ENCODE peak calls at places on chromosomes 4 and X, in ten cellular contexts. One of them, this sample, is unnamed. For H3K36me3, the result is how much of the 10 kb centered on the place peaks cover.

GRCh38 chr4:169117591-169118081 is 107.6 kb upstream of the CBR4 start:
- DNase-seq in keratinocyte: no peak
- DNase-seq in uterus: no peak
- DNase-seq in Panc1: no peak
- DNase-seq in brain microvascular endothelial cell: peak
- DNase-seq in IMR-90: peak
- DNase-seq in Peyer's patch: no peak
- DNase-seq in ascending aorta: peak
- DNase-seq in pancreas: no peak
- DNase-seq in heart right ventricle: no peak
- DNase-seq in this sample: peak

GRCh38 chr4:149203256-149204001 is 612.2 kb downstream of the IQCM start:
- DNase-seq in keratinocyte: no peak
- DNase-seq in brain microvascular endothelial cell: peak
- DNase-seq in pancreas: no peak
- DNase-seq in heart right ventricle: peak
- DNase-seq in Peyer's patch: no peak
- DNase-seq in uterus: no peak
- DNase-seq in IMR-90: peak
- DNase-seq in ascending aorta: no peak
- DNase-seq in Panc1: no peak
- DNase-seq in this sample: no peak

GRCh38 chr4:64516176-64516575 is 106.9 kb upstream of the TECRL start:
- DNase-seq in keratinocyte: no peak
- DNase-seq in brain microvascular endothelial cell: no peak
- DNase-seq in uterus: no peak
- DNase-seq in Peyer's patch: no peak
- DNase-seq in pancreas: no peak
- DNase-seq in IMR-90: no peak
- DNase-seq in Panc1: no peak
- DNase-seq in heart right ventricle: no peak
- DNase-seq in ascending aorta: no peak
- DNase-seq in this sample: no peak

GRCh38 chr4:7964890-7965662 is 25.4 kb upstream of the AFAP1 start:
- DNase-seq in keratinocyte: no peak
- DNase-seq in pancreas: no peak
- DNase-seq in Panc1: no peak
- DNase-seq in ascending aorta: no peak
- DNase-seq in IMR-90: peak
- DNase-seq in heart right ventricle: peak
- DNase-seq in uterus: peak
- DNase-seq in brain microvascular endothelial cell: no peak
- DNase-seq in Peyer's patch: no peak
- DNase-seq in this sample: no peak

GRCh38 chrX:13489451-13489850 is 80.0 kb upstream of the EGFL6 start:
- DNase-seq in ascending aorta: peak
- DNase-seq in brain microvascular endothelial cell: peak
- DNase-seq in Peyer's patch: no peak
- DNase-seq in Panc1: no peak
- DNase-seq in pancreas: no peak
- DNase-seq in keratinocyte: peak
- DNase-seq in IMR-90: peak
- DNase-seq in uterus: peak
- DNase-seq in heart right ventricle: peak
- DNase-seq in this sample: peak

GRCh38 chrX:41478397-41478911 is 31.3 kb downstream of the NYX start:
- DNase-seq in ascending aorta: no peak
- DNase-seq in Peyer's patch: no peak
- DNase-seq in IMR-90: no peak
- DNase-seq in Panc1: no peak
- DNase-seq in uterus: no peak
- DNase-seq in heart right ventricle: no peak
- DNase-seq in pancreas: no peak
- DNase-seq in brain microvascular endothelial cell: no peak
- DNase-seq in keratinocyte: no peak
- DNase-seq in this sample: no peak

GRCh38 chr4:15320116-15320515 is 107.7 kb upstream of the C1QTNF7 start:
- DNase-seq in uterus: no peak
- DNase-seq in pancreas: no peak
- DNase-seq in ascending aorta: no peak
- DNase-seq in Panc1: no peak
- DNase-seq in Peyer's patch: no peak
- DNase-seq in keratinocyte: no peak
- DNase-seq in brain microvascular endothelial cell: no peak
- DNase-seq in heart right ventricle: no peak
- DNase-seq in IMR-90: no peak
- DNase-seq in this sample: peak

GRCh38 chrX:46941341-46941740 is 29.1 kb downstream of the JADE3 start:
- DNase-seq in brain microvascular endothelial cell: no peak
- DNase-seq in pancreas: no peak
- DNase-seq in Peyer's patch: no peak
- DNase-seq in IMR-90: no peak
- DNase-seq in keratinocyte: no peak
- DNase-seq in ascending aorta: no peak
- DNase-seq in heart right ventricle: no peak
- DNase-seq in uterus: no peak
- DNase-seq in Panc1: no peak
- DNase-seq in this sample: no peak

GRCh38 chr4:149790172-149790907 is 25.3 kb downstream of the IQCM start:
- DNase-seq in IMR-90: no peak
- DNase-seq in uterus: no peak
- DNase-seq in Panc1: no peak
- DNase-seq in heart right ventricle: no peak
- DNase-seq in pancreas: no peak
- DNase-seq in ascending aorta: no peak
- DNase-seq in brain microvascular endothelial cell: no peak
- DNase-seq in Peyer's patch: no peak
- DNase-seq in keratinocyte: no peak
- DNase-seq in this sample: peak

GRCh38 chrX:107674480-107675364 is 46.4 kb downstream of the PRPS1 start:
- DNase-seq in keratinocyte: no peak
- DNase-seq in IMR-90: no peak
- DNase-seq in brain microvascular endothelial cell: peak
- DNase-seq in heart right ventricle: peak
- DNase-seq in pancreas: no peak
- DNase-seq in uterus: peak
- DNase-seq in Panc1: no peak
- DNase-seq in ascending aorta: peak
- DNase-seq in Peyer's patch: peak
- DNase-seq in this sample: peak

GRCh38 chr4:88352062-88352461 is 26.6 kb upstream of the HERC6 start:
- DNase-seq in Panc1: no peak
- DNase-seq in keratinocyte: no peak
- DNase-seq in IMR-90: peak
- DNase-seq in Peyer's patch: no peak
- DNase-seq in heart right ventricle: no peak
- DNase-seq in pancreas: no peak
- DNase-seq in brain microvascular endothelial cell: peak
- DNase-seq in uterus: no peak
- DNase-seq in ascending aorta: no peak
- DNase-seq in this sample: peak

GRCh38 chr4:76622126-76622525 is 187.1 kb downstream of the SHROOM3 start:
- DNase-seq in ascending aorta: no peak
- DNase-seq in keratinocyte: no peak
- DNase-seq in heart right ventricle: no peak
- DNase-seq in brain microvascular endothelial cell: no peak
- DNase-seq in IMR-90: peak
- DNase-seq in pancreas: no peak
- DNase-seq in uterus: no peak
- DNase-seq in Peyer's patch: no peak
- DNase-seq in Panc1: no peak
- DNase-seq in this sample: no peak

GRCh38 chr4:52376107-52376704 is 282.9 kb downstream of the USP46 start:
- DNase-seq in pancreas: no peak
- DNase-seq in uterus: peak
- DNase-seq in heart right ventricle: no peak
- DNase-seq in brain microvascular endothelial cell: peak
- DNase-seq in IMR-90: peak
- DNase-seq in Peyer's patch: no peak
- DNase-seq in keratinocyte: no peak
- DNase-seq in Panc1: peak
- DNase-seq in ascending aorta: no peak
- DNase-seq in this sample: no peak

GRCh38 chrX:95318882-95319281 is 1365.8 kb upstream of the DIAPH2 start:
- DNase-seq in brain microvascular endothelial cell: no peak
- DNase-seq in Peyer's patch: no peak
- DNase-seq in pancreas: no peak
- DNase-seq in keratinocyte: no peak
- DNase-seq in ascending aorta: no peak
- DNase-seq in Panc1: no peak
- DNase-seq in uterus: no peak
- DNase-seq in IMR-90: no peak
- DNase-seq in heart right ventricle: no peak
- DNase-seq in this sample: no peak

GRCh38 chr4:155704841-155705404 is 38.3 kb downstream of the GUCY1A1 start:
- DNase-seq in heart right ventricle: no peak
- DNase-seq in Peyer's patch: no peak
- DNase-seq in IMR-90: no peak
- DNase-seq in uterus: no peak
- DNase-seq in ascending aorta: no peak
- DNase-seq in brain microvascular endothelial cell: no peak
- DNase-seq in Panc1: no peak
- DNase-seq in pancreas: no peak
- DNase-seq in keratinocyte: no peak
- DNase-seq in this sample: no peak

GRCh38 chr4:148162554-148162953 is 279.7 kb downstream of the NR3C2 start:
- DNase-seq in IMR-90: no peak
- DNase-seq in uterus: no peak
- DNase-seq in pancreas: no peak
- DNase-seq in keratinocyte: no peak
- DNase-seq in Panc1: no peak
- DNase-seq in ascending aorta: no peak
- DNase-seq in Peyer's patch: no peak
- DNase-seq in brain microvascular endothelial cell: no peak
- DNase-seq in heart right ventricle: no peak
- DNase-seq in this sample: no peak

GRCh38 chr4:148163011-148163410 is 279.2 kb downstream of the NR3C2 start:
- DNase-seq in ascending aorta: no peak
- DNase-seq in keratinocyte: no peak
- DNase-seq in brain microvascular endothelial cell: no peak
- DNase-seq in heart right ventricle: no peak
- DNase-seq in uterus: no peak
- DNase-seq in IMR-90: no peak
- DNase-seq in Peyer's patch: no peak
- DNase-seq in Panc1: no peak
- DNase-seq in pancreas: no peak
- DNase-seq in this sample: no peak

GRCh38 chr4:148164529-148164928 is 277.7 kb downstream of the NR3C2 start:
- DNase-seq in IMR-90: no peak
- DNase-seq in Panc1: no peak
- DNase-seq in brain microvascular endothelial cell: no peak
- DNase-seq in heart right ventricle: no peak
- DNase-seq in ascending aorta: no peak
- DNase-seq in Peyer's patch: no peak
- DNase-seq in uterus: no peak
- DNase-seq in keratinocyte: no peak
- DNase-seq in pancreas: no peak
- DNase-seq in this sample: no peak

GRCh38 chr4:148161601-148162000 is 280.6 kb downstream of the NR3C2 start:
- DNase-seq in IMR-90: no peak
- DNase-seq in keratinocyte: no peak
- DNase-seq in Panc1: no peak
- DNase-seq in ascending aorta: no peak
- DNase-seq in heart right ventricle: no peak
- DNase-seq in uterus: no peak
- DNase-seq in Peyer's patch: no peak
- DNase-seq in pancreas: no peak
- DNase-seq in brain microvascular endothelial cell: no peak
- DNase-seq in this sample: no peak

GRCh38 chr4:148166132-148166531 is 276.1 kb downstream of the NR3C2 start:
- DNase-seq in brain microvascular endothelial cell: no peak
- DNase-seq in heart right ventricle: no peak
- DNase-seq in pancreas: no peak
- DNase-seq in Peyer's patch: no peak
- DNase-seq in ascending aorta: no peak
- DNase-seq in Panc1: no peak
- DNase-seq in IMR-90: no peak
- DNase-seq in keratinocyte: no peak
- DNase-seq in uterus: no peak
- DNase-seq in this sample: no peak
- H3K4me3 ChIP-seq in brain microvascular endothelial cell: no peak
- H3K4me3 ChIP-seq in heart right ventricle: no peak
- H3K4me3 ChIP-seq in pancreas: no peak
- H3K4me3 ChIP-seq in Peyer's patch: no peak
- H3K4me3 ChIP-seq in ascending aorta: peak
- H3K4me3 ChIP-seq in Panc1: no peak
- H3K4me3 ChIP-seq in IMR-90: no peak
- H3K4me3 ChIP-seq in keratinocyte: no peak
- H3K4me3 ChIP-seq in uterus: no peak
- H3K4me3 ChIP-seq in this sample: no peak

GRCh38 chr4:153488006-153488718 is 22.0 kb downstream of the TMEM131L start:
- DNase-seq in Peyer's patch: peak
- DNase-seq in keratinocyte: no peak
- DNase-seq in heart right ventricle: no peak
- DNase-seq in ascending aorta: no peak
- DNase-seq in IMR-90: peak
- DNase-seq in pancreas: no peak
- DNase-seq in brain microvascular endothelial cell: peak
- DNase-seq in Panc1: no peak
- DNase-seq in uterus: no peak
- DNase-seq in this sample: peak
- H3K27ac ChIP-seq in Peyer's patch: peak
- H3K27ac ChIP-seq in keratinocyte: peak
- H3K27ac ChIP-seq in heart right ventricle: peak
- H3K27ac ChIP-seq in ascending aorta: peak
- H3K27ac ChIP-seq in IMR-90: peak
- H3K27ac ChIP-seq in pancreas: peak
- H3K27ac ChIP-seq in brain microvascular endothelial cell: peak
- H3K27ac ChIP-seq in Panc1: no peak
- H3K27ac ChIP-seq in uterus: peak
- H3K27ac ChIP-seq in this sample: peak

DNA sequence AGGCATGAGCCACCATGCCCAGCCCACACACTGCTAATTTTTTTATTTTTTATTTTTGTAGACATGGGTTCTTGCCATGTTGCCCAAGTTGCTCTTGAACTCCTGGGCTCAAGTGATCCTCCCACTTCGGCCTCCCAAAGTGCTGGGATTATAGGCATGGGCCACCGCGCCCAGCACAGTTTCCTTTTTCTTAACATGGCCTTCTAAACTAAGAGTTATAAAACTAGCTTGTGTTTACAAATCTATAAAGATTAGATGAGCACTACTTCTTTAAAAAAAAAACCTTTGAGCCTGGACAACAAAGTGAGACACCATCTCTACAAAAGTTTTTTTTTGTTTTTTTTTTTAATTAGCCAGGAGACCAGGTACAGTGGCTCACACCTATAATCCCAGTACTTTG is 10.7 kb downstream of the GRSF1 start:
- DNase-seq in pancreas: no peak
- DNase-seq in Peyer's patch: no peak
- DNase-seq in uterus: no peak
- DNase-seq in Panc1: no peak
- DNase-seq in ascending aorta: no peak
- DNase-seq in brain microvascular endothelial cell: no peak
- DNase-seq in IMR-90: no peak
- DNase-seq in keratinocyte: no peak
- DNase-seq in heart right ventricle: no peak
- DNase-seq in this sample: no peak
- H3K36me3 ChIP-seq in pancreas: half or more
- H3K36me3 ChIP-seq in Peyer's patch: half or more
- H3K36me3 ChIP-seq in uterus: under half
- H3K36me3 ChIP-seq in Panc1: under half
- H3K36me3 ChIP-seq in ascending aorta: half or more
- H3K36me3 ChIP-seq in brain microvascular endothelial cell: half or more
- H3K36me3 ChIP-seq in IMR-90: half or more
- H3K36me3 ChIP-seq in keratinocyte: under half
- H3K36me3 ChIP-seq in heart right ventricle: under half
- H3K36me3 ChIP-seq in this sample: half or more

GRCh38 chr4:794911-795725 is 30.8 kb downstream of the CPLX1 start:
- DNase-seq in Peyer's patch: no peak
- DNase-seq in uterus: no peak
- DNase-seq in IMR-90: no peak
- DNase-seq in pancreas: peak
- DNase-seq in keratinocyte: no peak
- DNase-seq in Panc1: no peak
- DNase-seq in heart right ventricle: no peak
- DNase-seq in ascending aorta: no peak
- DNase-seq in brain microvascular endothelial cell: no peak
- DNase-seq in this sample: no peak
- H3K4me3 ChIP-seq in Peyer's patch: peak
- H3K4me3 ChIP-seq in uterus: no peak
- H3K4me3 ChIP-seq in IMR-90: no peak
- H3K4me3 ChIP-seq in pancreas: peak
- H3K4me3 ChIP-seq in keratinocyte: no peak
- H3K4me3 ChIP-seq in Panc1: no peak
- H3K4me3 ChIP-seq in heart right ventricle: peak
- H3K4me3 ChIP-seq in ascending aorta: no peak
- H3K4me3 ChIP-seq in brain microvascular endothelial cell: no peak
- H3K4me3 ChIP-seq in this sample: no peak

This sample was measured in SJSA1.